ENCODE peak calls at places on chromosomes 2 and 18, in four cellular contexts. N, B, M and I are unnamed samples.

GRCh38 chr2:100783986-100784385 is 36.0 kb upstream of the NPAS2 start:
- DNase-seq in N (no peak), B (no peak), M (no peak), I (no peak)

GRCh38 chr2:75787532-75788132 is 76.9 kb upstream of the GCFC2 start:
- DNase-seq in N (no peak), B (no peak), M (peak; percentile 3), I (no peak)

GRCh38 chr2:185738679-185739472 is at the start of gene FSIP2:
- DNase-seq in N (peak; percentile 97), B (peak; percentile 92), M (peak; percentile 88), I (no peak)

GRCh38 chr2:72863046-72863445 is 24.2 kb upstream of the SPR start:
- DNase-seq in N (peak; percentile 34), B (no peak), M (no peak), I (no peak)

GRCh38 chr2:12579018-12579417 is 137.7 kb upstream of the TRIB2 start:
- DNase-seq in N (no peak), B (no peak), M (no peak), I (no peak)

GRCh38 chr2:96267159-96267971 is 1.3 kb downstream of the CIAO1 start:
- DNase-seq in N (peak; percentile 64), B (peak; percentile 71), M (peak; percentile 26), I (no peak)

GRCh38 chr18:57276720-57277284 is 75.6 kb upstream of the ST8SIA3 start:
- DNase-seq in N (no peak), B (no peak), M (no peak), I (no peak)

GRCh38 chr2:88615822-88616221 is 11.4 kb downstream of the EIF2AK3 start:
- DNase-seq in N (no peak), B (no peak), M (no peak), I (no peak)

GRCh38 chr2:25831744-25832449 is 46.4 kb downstream of the ASXL2 start:
- DNase-seq in N (no peak), B (no peak), M (no peak), I (no peak)

GRCh38 chr2:139622691-139623090 is 842.5 kb upstream of the NXPH2 start:
- DNase-seq in N (no peak), B (no peak), M (no peak), I (no peak)

GRCh38 chr2:120828832-120829632 is 93.4 kb downstream of the GLI2 start:
- DNase-seq in N (no peak), B (no peak), M (no peak), I (no peak)

GRCh38 chr2:179543361-179543901 is 278.8 kb upstream of the SESTD1 start:
- DNase-seq in N (no peak), B (no peak), M (no peak), I (no peak)

GRCh38 chr2:152348388-152348787 is 13.4 kb downstream of the FMNL2 start:
- DNase-seq in N (no peak), B (no peak), M (no peak), I (no peak)

GRCh38 chr18:31101148-31102019 is 837 bp downstream of the DSC2 start:
- DNase-seq in N (peak; percentile 73), B (peak; percentile 95), M (peak; percentile 51), I (no peak)
- TF ChIP-seq CTCF in N (no peak), B (no peak), M (peak; percentile 40), I (no peak)

GRCh38 chr2:86105252-86105968 is at the start of gene POLR1A:
- DNase-seq in N (peak; percentile 86), B (peak; percentile 91), M (peak; percentile 71), I (peak; percentile 70)
- TF ChIP-seq CTCF in N (no peak), B (no peak), M (peak; percentile 20), I (no peak)

GRCh38 chr2:172862077-172862476 is 126.4 kb downstream of the RAPGEF4 start:
- DNase-seq in N (no peak), B (no peak), M (no peak), I (no peak)

GRCh38 chr2:172863341-172863740 is 127.7 kb downstream of the RAPGEF4 start:
- DNase-seq in N (no peak), B (no peak), M (no peak), I (no peak)

GRCh38 chr2:172864182-172864581 is 128.5 kb downstream of the RAPGEF4 start:
- DNase-seq in N (peak; percentile 81), B (peak; percentile 35), M (peak; percentile 34), I (no peak)

GRCh38 chr2:172861632-172862031 is 126.0 kb downstream of the RAPGEF4 start:
- DNase-seq in N (no peak), B (no peak), M (no peak), I (no peak)

GRCh38 chr2:172865422-172865821 is 129.8 kb downstream of the RAPGEF4 start:
- DNase-seq in N (no peak), B (no peak), M (no peak), I (no peak)
- TF ChIP-seq CTCF in N (no peak), B (no peak), M (no peak), I (no peak)

DNA sequence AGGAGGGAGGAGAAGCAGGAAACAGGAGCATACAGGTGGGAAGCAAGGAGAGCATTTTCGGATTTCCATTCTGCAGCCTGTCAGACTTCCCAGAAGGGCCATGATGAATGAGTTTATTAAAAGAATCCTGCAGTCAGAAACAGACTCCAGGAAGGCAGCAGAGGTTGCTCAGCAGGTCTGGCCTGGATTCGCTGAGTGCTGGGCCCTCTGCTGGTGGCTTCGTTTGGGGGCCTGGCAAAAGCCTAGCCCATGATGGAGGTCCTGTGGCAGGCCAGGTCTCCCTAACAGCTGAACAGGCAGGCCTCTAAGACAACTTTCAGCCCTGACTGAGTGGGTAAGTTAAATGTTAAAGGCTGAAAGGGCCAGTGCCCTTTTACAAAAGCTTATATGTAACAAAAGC is 108.2 kb upstream of the CAPN13 start:
- DNase-seq in N (peak; percentile 70), B (no peak), M (peak; percentile 11), I (no peak)
- TF ChIP-seq CTCF in N (peak; percentile 20), B (peak; percentile 12), M (peak; percentile 60), I (no peak)

GRCh38 chr2:42385225-42385624 is 24.2 kb upstream of the COX7A2L start:
- DNase-seq in N (peak; percentile 54), B (no peak), M (no peak), I (no peak)
- TF ChIP-seq CTCF in N (no peak), B (no peak), M (no peak), I (no peak)